ENCODE peak calls at places on chromosome 12, in six cellular contexts. E is mesendoderm, Y is pancreas, W is H1, N is psoas muscle, L is mesenchymal stem cell. C is an unnamed sample. For H3K4me1, the result is how much of the 10 kb centered on the place peaks cover.

GRCh38 chr12:113227169-113227568 is 5.9 kb downstream of the TPCN1 start:
- DNase-seq in E (no peak), Y (no peak), W (no peak), N (peak), L (no peak), C (no peak)

GRCh38 chr12:12976366-12976765 is 23.7 kb downstream of the HEBP1 start:
- DNase-seq in E (no peak), Y (no peak), W (no peak), N (no peak), L (peak), C (no peak)

GRCh38 chr12:12008232-12008850 is 62.4 kb upstream of the BCL2L14 start:
- DNase-seq in E (no peak), Y (no peak), W (no peak), N (no peak), L (no peak), C (peak)

GRCh38 chr12:61654698-61655097 is 605.5 kb upstream of the USP15 start:
- DNase-seq in E (no peak), Y (no peak), W (no peak), N (no peak), L (peak), C (no peak)

GRCh38 chr12:68431786-68432185 is 99.6 kb upstream of the MDM1 start:
- DNase-seq in E (no peak), Y (no peak), W (no peak), N (no peak), L (no peak), C (no peak)

GRCh38 chr12:126432780-126433179 is 1367.5 kb downstream of the AACS start:
- DNase-seq in E (no peak), Y (no peak), W (no peak), N (no peak), L (no peak), C (no peak)

GRCh38 chr12:12791756-12792346 is 6.4 kb downstream of the APOLD1 start:
- DNase-seq in E (no peak), Y (no peak), W (no peak), N (no peak), L (no peak), C (no peak)

GRCh38 chr12:66449531-66449930 is 147.2 kb downstream of the HELB start:
- DNase-seq in E (no peak), Y (no peak), W (no peak), N (no peak), L (no peak), C (no peak)

GRCh38 chr12:32159925-32160324 is 53.3 kb downstream of the BICD1 start:
- DNase-seq in E (peak), Y (no peak), W (no peak), N (no peak), L (no peak), C (no peak)

GRCh38 chr12:85866929-85867776 is 6.9 kb upstream of the NTS start:
- DNase-seq in E (peak), Y (no peak), W (no peak), N (no peak), L (peak), C (peak)

GRCh38 chr12:129298921-129299320 is 445.6 kb downstream of the GLT1D1 start:
- DNase-seq in E (no peak), Y (no peak), W (no peak), N (no peak), L (no peak), C (no peak)

GRCh38 chr12:49982246-49983229 is 9.8 kb downstream of the AQP6 start:
- DNase-seq in E (no peak), Y (no peak), W (no peak), N (no peak), L (no peak), C (no peak)

GRCh38 chr12:95820096-95820703 is 29.6 kb upstream of the NTN4 start:
- DNase-seq in E (peak), Y (no peak), W (no peak), N (no peak), L (peak), C (peak)

GRCh38 chr12:124213606-124214347 is 81.1 kb upstream of the RFLNA start:
- DNase-seq in E (no peak), Y (no peak), W (no peak), N (no peak), L (no peak), C (peak)

GRCh38 chr12:569091-569676 is 94.1 kb downstream of the NINJ2 start:
- DNase-seq in E (no peak), Y (no peak), W (no peak), N (no peak), L (no peak), C (no peak)

GRCh38 chr12:109134186-109134917 is 18.0 kb downstream of the ACACB start:
- DNase-seq in E (peak), Y (peak), W (no peak), N (peak), L (no peak), C (peak)

GRCh38 chr12:124683330-124683662 is 115.9 kb upstream of the NCOR2 start:
- DNase-seq in E (peak), Y (no peak), W (no peak), N (no peak), L (no peak), C (peak)

GRCh38 chr12:19048943-19049342 is 80.6 kb upstream of the PLEKHA5 start:
- DNase-seq in E (no peak), Y (no peak), W (no peak), N (no peak), L (no peak), C (no peak)

GRCh38 chr12:113479578-113480335 is 8.1 kb upstream of the LHX5 start:
- DNase-seq in E (peak), Y (peak), W (no peak), N (no peak), L (peak), C (peak)

GRCh38 chr12:50517456-50518048 is 12.8 kb downstream of the DIP2B start:
- DNase-seq in E (no peak), Y (no peak), W (no peak), N (no peak), L (peak), C (no peak)

GRCh38 chr12:22672951-22673350 is 48.0 kb downstream of the ETNK1 start:
- DNase-seq in E (no peak), Y (no peak), W (no peak), N (no peak), L (peak), C (no peak)

GRCh38 chr12:124567035-124567672 is at the start of gene NCOR2:
- DNase-seq in E (peak), Y (peak), W (no peak), N (peak), L (no peak), C (peak)

GRCh38 chr12:5051913-5052312 is 8.2 kb downstream of the KCNA5 start:
- DNase-seq in E (no peak), Y (no peak), W (no peak), N (no peak), L (no peak), C (no peak)
- H3K4me3 ChIP-seq in E (no peak), Y (no peak), W (no peak), N (no peak), L (no peak), C (no peak)

GRCh38 chr12:6386038-6386437 is 2.1 kb downstream of the LTBR start:
- DNase-seq in E (no peak), Y (no peak), W (no peak), N (no peak), L (no peak), C (no peak)

GRCh38 chr12:6386522-6386921 is 2.6 kb downstream of the LTBR start:
- DNase-seq in E (no peak), Y (no peak), W (no peak), N (no peak), L (peak), C (no peak)

GRCh38 chr12:6382371-6382770 is 1.6 kb upstream of the LTBR start:
- DNase-seq in E (no peak), Y (no peak), W (no peak), N (no peak), L (no peak), C (peak)

GRCh38 chr12:6383572-6384498 is at the start of gene LTBR:
- DNase-seq in E (peak), Y (peak), W (no peak), N (peak), L (peak), C (peak)

DNA sequence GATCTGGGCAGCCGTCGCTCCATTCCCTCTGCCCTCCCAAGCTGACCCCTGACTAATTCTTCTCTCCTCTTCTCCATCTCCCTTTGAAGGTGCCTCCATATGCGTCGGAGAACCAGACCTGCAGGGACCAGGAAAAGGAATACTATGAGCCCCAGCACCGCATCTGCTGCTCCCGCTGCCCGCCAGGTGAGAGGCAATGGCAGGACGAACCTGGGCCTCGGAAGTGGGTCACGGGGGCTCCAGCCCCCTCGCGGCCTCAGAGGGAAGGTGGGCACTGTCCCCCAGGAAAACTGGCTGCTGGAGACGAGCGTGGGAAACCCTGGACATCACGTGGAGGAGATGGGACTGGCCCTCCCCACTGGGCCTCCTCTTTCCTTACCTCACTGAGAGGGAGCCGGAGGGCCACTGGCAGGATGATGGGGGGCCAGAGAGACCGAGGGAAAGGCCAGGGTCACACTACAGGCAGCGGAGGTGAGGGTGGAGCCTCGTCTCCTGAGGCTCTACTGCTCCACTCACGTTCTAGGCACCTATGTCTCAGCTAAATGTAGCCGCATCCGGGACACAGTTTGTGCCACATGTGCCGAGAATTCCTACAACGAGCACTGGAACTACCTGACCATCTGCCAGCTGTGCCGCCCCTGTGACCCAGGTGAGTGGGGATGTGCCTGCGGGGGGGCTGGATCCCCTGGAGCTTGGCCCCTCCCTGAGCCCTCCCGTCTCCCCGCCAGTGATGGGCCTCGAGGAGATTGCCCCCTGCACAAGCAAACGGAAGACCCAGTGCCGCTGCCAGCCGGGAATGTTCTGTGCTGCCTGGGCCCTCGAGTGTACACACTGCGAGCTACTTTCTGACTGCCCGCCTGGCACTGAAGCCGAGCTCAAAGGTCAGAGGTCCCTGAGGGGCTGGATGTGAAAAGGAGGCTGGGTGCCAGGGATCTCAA is 806 bp downstream of the LTBR start:
- DNase-seq in E (no peak), Y (no peak), W (no peak), N (no peak), L (no peak), C (no peak)
- H3K4me1 ChIP-seq in E (under half), Y (under half), W (under half), N (under half), L (under half), C (under half)

DNA sequence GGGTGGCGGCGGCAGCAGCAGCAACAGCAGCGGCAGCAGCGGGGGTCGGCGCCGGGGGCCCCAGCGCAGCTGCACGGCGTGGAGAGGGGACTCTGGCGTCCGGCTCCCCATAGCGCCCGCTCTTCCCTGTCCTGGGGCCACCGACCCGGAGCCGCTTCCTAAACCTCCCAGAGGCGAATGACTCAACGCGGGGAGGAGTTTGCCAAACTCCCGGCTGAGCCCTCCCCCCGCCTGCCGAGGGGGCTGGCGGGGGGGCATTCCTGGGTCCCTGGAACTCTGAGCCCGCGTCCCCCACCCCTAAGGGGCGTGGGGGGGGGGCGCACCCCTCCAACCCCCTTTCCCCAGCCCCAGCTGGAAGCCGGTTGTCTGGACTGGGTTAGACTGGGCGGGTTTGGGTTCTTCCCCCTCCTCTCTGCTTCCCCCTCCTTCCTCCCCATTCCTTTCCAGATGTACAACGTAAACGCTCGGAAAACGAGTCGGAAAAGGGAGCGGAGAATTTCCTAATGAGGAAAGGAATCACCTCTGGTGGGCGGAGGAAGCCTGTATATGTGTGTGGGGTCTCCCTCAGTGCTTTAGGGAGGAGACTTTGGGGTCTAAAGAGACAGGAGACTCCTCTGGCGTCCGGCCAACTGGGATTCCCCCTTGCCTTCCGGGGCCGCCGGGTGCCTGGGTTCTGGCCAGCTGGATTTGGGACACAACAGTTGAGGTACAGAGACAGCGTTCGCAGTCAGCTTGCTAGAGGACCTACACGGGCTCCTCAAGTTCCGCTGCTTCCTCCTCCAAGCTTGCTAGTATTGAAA is at the start of gene ITGA5:
- DNase-seq in E (peak), Y (peak), W (no peak), N (peak), L (peak), C (peak)
- H3K4me3 ChIP-seq in E (peak), Y (peak), W (peak), N (peak), L (peak), C (peak)

GRCh38 chr12:46359667-46360280 is 12.8 kb downstream of the SLC38A2 start:
- DNase-seq in E (no peak), Y (no peak), W (no peak), N (no peak), L (no peak), C (no peak)
- H3K4me1 ChIP-seq in E (under half), Y (half or more), W (under half), N (under half), L (under half), C (under half)

GRCh38 chr12:64494998-64495729 is 43.2 kb downstream of the TBK1 start:
- DNase-seq in E (no peak), Y (no peak), W (no peak), N (no peak), L (no peak), C (no peak)
- H3K4me3 ChIP-seq in E (no peak), Y (no peak), W (no peak), N (no peak), L (no peak), C (no peak)

GRCh38 chr12:56634837-56635538 is 4.9 kb upstream of the BAZ2A start:
- DNase-seq in E (peak), Y (peak), W (no peak), N (peak), L (peak), C (peak)

GRCh38 chr12:56632701-56633464 is 2.8 kb upstream of the BAZ2A start:
- DNase-seq in E (no peak), Y (no peak), W (no peak), N (no peak), L (peak), C (peak)

GRCh38 chr12:56633465-56634241 is 3.5 kb upstream of the BAZ2A start:
- DNase-seq in E (no peak), Y (no peak), W (no peak), N (no peak), L (peak), C (peak)

GRCh38 chr12:56635539-56636117 is 5.5 kb upstream of the BAZ2A start:
- DNase-seq in E (peak), Y (no peak), W (no peak), N (no peak), L (no peak), C (peak)

GRCh38 chr12:56634242-56634836 is 4.2 kb upstream of the BAZ2A start:
- DNase-seq in E (peak), Y (peak), W (no peak), N (no peak), L (peak), C (peak)
- H3K4me1 ChIP-seq in E (under half), Y (under half), W (under half), N (half or more), L (under half), C (under half)

GRCh38 chr12:77946541-77947021 is 115.9 kb downstream of the NAV3 start:
- DNase-seq in E (no peak), Y (no peak), W (no peak), N (no peak), L (no peak), C (no peak)

GRCh38 chr12:77940011-77940423 is 109.3 kb downstream of the NAV3 start:
- DNase-seq in E (peak), Y (no peak), W (peak), N (no peak), L (peak), C (no peak)

GRCh38 chr12:77940566-77940965 is 109.9 kb downstream of the NAV3 start:
- DNase-seq in E (no peak), Y (no peak), W (no peak), N (no peak), L (peak), C (no peak)

GRCh38 chr12:77941396-77941795 is 110.7 kb downstream of the NAV3 start:
- DNase-seq in E (no peak), Y (no peak), W (no peak), N (no peak), L (peak), C (no peak)

DNA sequence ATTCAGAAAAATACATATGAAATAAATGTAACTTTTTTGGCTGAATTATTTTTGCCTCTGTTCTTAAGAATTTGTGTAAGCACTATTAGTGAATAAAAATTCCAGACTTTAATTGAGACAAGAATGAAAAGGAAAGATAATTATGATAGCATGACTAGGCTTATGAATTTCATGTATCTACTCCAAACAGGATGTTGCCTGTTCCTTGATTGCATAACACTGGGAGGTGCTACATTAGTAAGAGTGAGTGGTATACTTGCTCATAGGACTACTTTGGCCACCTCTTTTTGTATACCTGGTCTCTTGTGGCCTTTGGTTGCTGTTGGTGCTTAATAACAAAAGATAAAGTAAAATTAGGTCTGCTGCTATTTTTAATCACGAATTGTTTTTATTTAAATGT is 112.8 kb downstream of the NAV3 start:
- DNase-seq in E (peak), Y (no peak), W (no peak), N (no peak), L (peak), C (no peak)
- H3K4me3 ChIP-seq in E (no peak), Y (no peak), W (no peak), N (no peak), L (no peak), C (no peak)

DNA sequence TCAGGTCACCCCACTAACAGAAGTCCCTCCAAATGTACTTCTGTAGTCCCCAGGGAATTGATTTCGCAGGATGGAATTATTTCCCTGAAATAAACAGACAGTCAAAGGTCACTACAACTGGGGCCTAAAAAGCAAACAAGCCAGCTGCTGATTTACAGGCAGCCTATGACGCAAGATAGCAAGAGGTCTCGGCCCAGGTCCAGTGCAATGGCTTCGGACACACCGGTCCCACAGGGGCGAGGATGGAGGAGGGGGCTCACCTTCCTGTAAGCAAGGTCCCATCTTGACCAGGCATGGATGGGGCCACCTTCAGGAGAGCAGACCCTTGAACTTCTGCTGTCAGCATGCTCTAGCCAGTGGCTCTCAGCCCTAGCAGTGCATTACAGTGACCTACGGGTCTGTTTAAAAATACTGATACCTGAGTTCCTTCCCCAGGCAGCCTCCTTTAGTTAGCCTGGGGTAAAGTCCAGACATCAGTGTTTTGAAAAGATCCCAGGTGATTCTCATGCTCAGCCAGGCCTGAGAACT is 18.1 kb downstream of the NUAK1 start:
- DNase-seq in E (no peak), Y (no peak), W (no peak), N (peak), L (peak), C (no peak)
- H3K4me1 ChIP-seq in E (under half), Y (under half), W (under half), N (half or more), L (under half), C (under half)

GRCh38 chr12:103102225-103102744 is 144.8 kb downstream of the ASCL1 start:
- DNase-seq in E (no peak), Y (no peak), W (no peak), N (no peak), L (no peak), C (no peak)
- H3K4me3 ChIP-seq in E (no peak), Y (no peak), W (no peak), N (no peak), L (no peak), C (no peak)

DNA sequence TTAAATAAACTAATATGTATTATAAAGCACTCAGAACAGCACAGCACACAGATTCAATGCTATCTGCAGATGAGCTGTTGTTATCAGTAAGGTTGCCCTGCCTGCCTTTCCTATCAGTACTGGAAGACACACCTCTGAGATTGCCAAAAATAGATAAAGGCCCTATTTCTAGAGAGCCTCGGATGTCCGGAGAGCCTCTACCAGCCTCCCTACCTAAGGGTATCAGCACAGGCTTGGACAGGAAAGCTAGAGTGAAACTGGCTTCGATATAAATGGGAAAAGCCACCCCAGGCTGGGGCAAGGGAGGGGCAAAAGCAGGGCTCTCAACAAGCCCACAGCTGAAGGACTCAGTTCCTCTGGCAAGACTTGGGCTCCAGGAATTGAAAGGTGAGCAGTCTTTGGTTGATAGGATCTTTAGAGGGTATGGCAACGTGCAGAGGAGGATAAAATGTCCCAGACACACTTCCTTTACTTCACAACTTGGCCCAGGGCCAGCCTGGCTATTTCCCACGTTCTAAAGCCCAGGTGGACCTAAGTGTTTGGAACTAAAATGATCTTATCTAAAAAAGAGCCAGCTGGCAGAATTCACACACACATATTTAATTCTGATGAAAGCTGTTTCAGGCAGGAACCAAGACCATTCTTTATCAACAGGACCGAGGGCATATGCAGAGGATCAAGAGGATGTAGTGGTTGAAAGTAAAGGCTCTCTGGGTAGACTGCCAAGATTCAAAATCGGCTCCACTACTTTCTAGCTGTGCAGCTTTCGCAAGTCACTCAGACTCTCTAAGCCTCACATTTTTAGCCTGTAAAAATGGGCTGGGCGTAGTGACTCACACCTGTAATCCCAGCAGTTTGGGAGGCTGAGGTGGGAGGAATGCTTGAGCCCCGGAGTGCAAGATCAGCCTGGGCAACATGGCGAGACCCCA is 37.8 kb upstream of the ITPR2 start:
- DNase-seq in E (no peak), Y (peak), W (no peak), N (peak), L (peak), C (no peak)
- H3K4me1 ChIP-seq in E (under half), Y (under half), W (under half), N (under half), L (under half), C (under half)

C was measured in neural progenitor cell.